ENCODE peak calls at places on chromosomes 1 and 21, in five cellular contexts. J, P, R, I and S are unnamed samples.

GRCh38 chr1:83746234-83746633 is 252.7 kb downstream of the TTLL7 start:
- DNase-seq in J (no peak), P (no peak), R (no peak), I (peak; percentile 23), S (no peak)

GRCh38 chr1:86938855-86939254 is 24.4 kb downstream of the HS2ST1 start:
- DNase-seq in J (no peak), P (no peak), R (no peak), I (no peak), S (no peak)

GRCh38 chr1:237470712-237471310 is 419.9 kb downstream of the ZP4 start:
- DNase-seq in J (no peak), P (no peak), R (no peak), I (no peak), S (no peak)

GRCh38 chr1:100145116-100145515 is 12.2 kb downstream of the TRMT13 start:
- DNase-seq in J (no peak), P (no peak), R (no peak), I (no peak), S (no peak)

GRCh38 chr1:43373034-43373940 is 5.5 kb upstream of the ELOVL1 start:
- DNase-seq in J (no peak), P (peak; percentile 86), R (no peak), I (no peak), S (no peak)

GRCh38 chr21:43981871-43982210 is 30.3 kb upstream of the TRAPPC10 start:
- DNase-seq in J (no peak), P (no peak), R (no peak), I (no peak), S (no peak)

GRCh38 chr1:246583448-246584185 is 17.4 kb downstream of the CNST start:
- DNase-seq in J (no peak), P (no peak), R (peak; percentile 98), I (no peak), S (no peak)

GRCh38 chr1:21956720-21957552 is 19.8 kb upstream of the HSPG2 start:
- DNase-seq in J (peak; percentile 45), P (no peak), R (no peak), I (no peak), S (peak; percentile 61)

GRCh38 chr1:212960932-212961331 is 10.6 kb downstream of the VASH2 start:
- DNase-seq in J (no peak), P (no peak), R (no peak), I (no peak), S (no peak)

GRCh38 chr21:34834307-34834706 is 165.5 kb downstream of the CLIC6 start:
- DNase-seq in J (no peak), P (no peak), R (no peak), I (no peak), S (no peak)

GRCh38 chr1:116405241-116406135 is 32.4 kb downstream of the ATP1A1 start:
- DNase-seq in J (no peak), P (no peak), R (no peak), I (no peak), S (no peak)

GRCh38 chr1:18151436-18151835 is 43.8 kb downstream of the IGSF21 start:
- DNase-seq in J (no peak), P (no peak), R (no peak), I (no peak), S (no peak)

GRCh38 chr1:248015801-248016200 is 2.3 kb downstream of the OR2L5 start:
- DNase-seq in J (no peak), P (no peak), R (no peak), I (no peak), S (no peak)

GRCh38 chr1:53267761-53268160 is 29.4 kb upstream of the MAGOH start:
- DNase-seq in J (no peak), P (no peak), R (no peak), I (no peak), S (no peak)

GRCh38 chr1:185996211-185996610 is 262.0 kb downstream of the HMCN1 start:
- DNase-seq in J (no peak), P (no peak), R (no peak), I (no peak), S (no peak)
- TF ChIP-seq ZBTB33 in J (no peak), P (no peak), R (no peak), I (no peak), S (no peak)

GRCh38 chr1:3503525-3503886 is 49.0 kb downstream of the ARHGEF16 start:
- DNase-seq in J (no peak), P (no peak), R (no peak), I (no peak), S (peak; percentile 73)

GRCh38 chr1:3504151-3504822 is 49.8 kb downstream of the ARHGEF16 start:
- DNase-seq in J (no peak), P (peak; percentile 48), R (no peak), I (no peak), S (no peak)

GRCh38 chr1:3501856-3502665 is 47.6 kb downstream of the ARHGEF16 start:
- DNase-seq in J (peak; percentile 63), P (no peak), R (peak; percentile 33), I (no peak), S (peak; percentile 75)

GRCh38 chr1:3501437-3501836 is 47.0 kb downstream of the ARHGEF16 start:
- DNase-seq in J (no peak), P (no peak), R (no peak), I (no peak), S (no peak)

GRCh38 chr1:3502834-3503524 is 48.5 kb downstream of the ARHGEF16 start:
- DNase-seq in J (no peak), P (no peak), R (no peak), I (no peak), S (peak; percentile 85)
- H3K4me2 ChIP-seq in J (no peak overlapping the region), P (peak overlapping the region; percentile 61), R (no peak overlapping the region), I (no peak overlapping the region), S (no peak overlapping the region)

GRCh38 chr1:54551891-54552290 is 3.9 kb downstream of the ACOT11 start:
- DNase-seq in J (no peak), P (no peak), R (no peak), I (no peak), S (no peak)
- TF ChIP-seq ZBTB33 in J (no peak), P (no peak), R (no peak), I (no peak), S (no peak)

GRCh38 chr1:231193710-231194340 is 32.0 kb downstream of the TRIM67 start:
- DNase-seq in J (no peak), P (no peak), R (no peak), I (no peak), S (no peak)
- H3K4me2 ChIP-seq in J (no peak overlapping the region), P (no peak overlapping the region), R (no peak overlapping the region), I (no peak overlapping the region), S (no peak overlapping the region)